ENCODE peak calls at places on chromosomes 2 and 18, in ten cellular contexts. R is GM23338, Z is cardiac muscle cell, D is WTC11, N is PC-3, X is thoracic aorta, M is hepatocyte, G is choroid plexus epithelial cell, F is tibial nerve, V is neural progenitor cell. W is an unnamed sample.
A peak's percentile ranks its signal among the peaks of the same experiment; 100 is the strongest.

GRCh38 chr2:85413592-85414421 is 3.6 kb upstream of the CAPG start:
- DNase-seq in R (peak; percentile 83), Z (peak; percentile 54), D (peak; percentile 58), N (no peak), X (no peak), M (peak; percentile 90), G (peak; percentile 61), F (no peak), V (peak; percentile 69), W (no peak)

GRCh38 chr18:3171631-3172030 is 48.1 kb downstream of the MYOM1 start:
- DNase-seq in R (no peak), Z (peak; percentile 49), D (no peak), N (no peak), X (no peak), M (no peak), G (no peak), F (no peak), V (no peak), W (no peak)

GRCh38 chr2:102736174-102736606 is 25.6 kb upstream of the TMEM182 start:
- DNase-seq in R (no peak), Z (peak; percentile 30), D (peak; percentile 13), N (peak; percentile 29), X (no peak), M (peak; percentile 53), G (peak; percentile 31), F (no peak), V (peak; percentile 34), W (no peak)

GRCh38 chr2:239339726-239340654 is 60.8 kb downstream of the HDAC4 start:
- DNase-seq in R (no peak), Z (no peak), D (no peak), N (no peak), X (no peak), M (no peak), G (no peak), F (no peak), V (no peak), W (no peak)

GRCh38 chr2:20585351-20585709 is 65.6 kb downstream of the HS1BP3 start:
- DNase-seq in R (no peak), Z (no peak), D (no peak), N (no peak), X (no peak), M (no peak), G (peak; percentile 21), F (no peak), V (no peak), W (no peak)

GRCh38 chr2:106018141-106018540 is 176.0 kb downstream of the UXS1 start:
- DNase-seq in R (no peak), Z (no peak), D (no peak), N (no peak), X (no peak), M (no peak), G (no peak), F (no peak), V (no peak), W (no peak)

GRCh38 chr2:99879481-99879880 is 262.9 kb downstream of the AFF3 start:
- DNase-seq in R (no peak), Z (peak; percentile 11), D (no peak), N (peak; percentile 38), X (no peak), M (no peak), G (peak; percentile 35), F (no peak), V (no peak), W (no peak)

GRCh38 chr2:169131587-169132512 is 62.5 kb downstream of the DHRS9 start:
- DNase-seq in R (peak; percentile 51), Z (peak; percentile 78), D (no peak), N (peak; percentile 81), X (no peak), M (peak; percentile 20), G (peak; percentile 72), F (no peak), V (peak; percentile 12), W (no peak)

GRCh38 chr2:25063876-25064660 is 22.2 kb downstream of the EFR3B start:
- DNase-seq in R (no peak), Z (no peak), D (no peak), N (peak; percentile 29), X (no peak), M (no peak), G (no peak), F (no peak), V (no peak), W (no peak)

GRCh38 chr2:75476778-75477177 is 84.0 kb downstream of the EVA1A start:
- DNase-seq in R (no peak), Z (peak; percentile 32), D (no peak), N (no peak), X (no peak), M (peak; percentile 12), G (peak; percentile 66), F (no peak), V (peak; percentile 31), W (no peak)

GRCh38 chr2:203383038-203383437 is 54.8 kb downstream of the ABI2 start:
- DNase-seq in R (no peak), Z (no peak), D (no peak), N (peak; percentile 76), X (no peak), M (no peak), G (no peak), F (no peak), V (no peak), W (no peak)

GRCh38 chr2:30216157-30216556 is 15.2 kb upstream of the LBH start:
- DNase-seq in R (no peak), Z (peak; percentile 77), D (no peak), N (no peak), X (no peak), M (no peak), G (no peak), F (no peak), V (no peak), W (no peak)

GRCh38 chr2:83665894-83666293 is 793.2 kb downstream of the SUCLG1 start:
- DNase-seq in R (no peak), Z (peak; percentile 65), D (no peak), N (peak; percentile 79), X (no peak), M (no peak), G (peak; percentile 3), F (no peak), V (no peak), W (no peak)

GRCh38 chr2:98444436-98445166 is at the start of gene INPP4A:
- DNase-seq in R (peak; percentile 87), Z (peak; percentile 74), D (peak; percentile 83), N (peak; percentile 80), X (no peak), M (peak; percentile 89), G (peak; percentile 56), F (peak; percentile 33), V (peak; percentile 94), W (no peak)

GRCh38 chr18:76844742-76845477 is 22.6 kb downstream of the ZNF236 start:
- DNase-seq in R (no peak), Z (no peak), D (no peak), N (peak; percentile 76), X (no peak), M (no peak), G (no peak), F (no peak), V (no peak), W (no peak)

GRCh38 chr2:200376422-200377142 is 70.1 kb downstream of the SPATS2L start:
- DNase-seq in R (no peak), Z (no peak), D (no peak), N (peak; percentile 42), X (no peak), M (peak; percentile 56), G (no peak), F (no peak), V (no peak), W (no peak)

GRCh38 chr2:200379481-200380120 is 73.1 kb downstream of the SPATS2L start:
- DNase-seq in R (no peak), Z (no peak), D (peak; percentile 32), N (no peak), X (no peak), M (no peak), G (no peak), F (no peak), V (peak; percentile 69), W (no peak)

GRCh38 chr2:200378652-200379290 is 72.3 kb downstream of the SPATS2L start:
- DNase-seq in R (no peak), Z (peak; percentile 63), D (no peak), N (no peak), X (no peak), M (no peak), G (no peak), F (no peak), V (peak; percentile 33), W (no peak)

GRCh38 chr2:200377143-200377773 is 70.8 kb downstream of the SPATS2L start:
- DNase-seq in R (no peak), Z (no peak), D (no peak), N (no peak), X (no peak), M (no peak), G (no peak), F (no peak), V (no peak), W (no peak)

DNA sequence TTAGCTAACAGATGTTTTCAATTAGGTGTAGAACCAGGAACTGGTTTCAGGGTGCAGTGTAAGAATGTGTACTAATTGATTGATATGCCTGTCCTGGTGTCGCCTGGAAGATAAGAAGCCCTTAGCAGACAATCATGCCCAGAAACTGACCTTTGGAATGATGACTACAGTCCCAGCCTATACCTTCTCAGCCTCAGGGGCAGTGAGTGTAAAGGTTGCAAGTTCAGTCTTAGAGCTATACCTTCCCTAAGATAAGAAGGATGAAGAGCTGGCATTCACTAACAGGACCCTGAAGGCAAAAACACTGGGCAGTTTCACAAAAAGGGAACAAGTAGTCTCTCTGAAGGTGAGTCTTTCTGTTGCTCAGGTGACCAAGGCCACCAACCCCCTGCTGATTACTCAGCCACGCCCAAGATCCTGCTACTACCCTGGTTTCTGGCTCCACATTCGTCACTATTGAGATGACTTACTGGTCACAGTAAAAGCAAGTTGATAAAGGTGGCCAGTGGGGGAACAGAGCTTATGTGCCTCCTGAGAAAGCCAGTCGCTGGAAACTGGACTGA is 71.4 kb downstream of the SPATS2L start:
- DNase-seq in R (no peak), Z (no peak), D (no peak), N (peak; percentile 21), X (no peak), M (peak; percentile 77), G (no peak), F (no peak), V (no peak), W (no peak)
- TF ChIP-seq CTCF in R (no peak), Z (no peak), D (no peak), N (no peak), X (no peak), M (no peak), G (no peak), F (no peak), V (no peak), W (no peak)

GRCh38 chr2:42386684-42387083 is 25.7 kb upstream of the COX7A2L start:
- DNase-seq in R (peak; percentile 42), Z (peak; percentile 4), D (no peak), N (peak; percentile 30), X (no peak), M (no peak), G (peak; percentile 25), F (no peak), V (no peak), W (no peak)
- TF ChIP-seq CTCF in R (peak; percentile 46), Z (peak; percentile 37), D (no peak), N (peak; percentile 65), X (no peak), M (peak; percentile 6), G (peak; percentile 49), F (no peak), V (peak; percentile 54), W (no peak)

GRCh38 chr2:144359684-144360083 is 160.2 kb downstream of the ZEB2 start:
- DNase-seq in R (no peak), Z (no peak), D (no peak), N (no peak), X (no peak), M (no peak), G (no peak), F (no peak), V (no peak), W (no peak)
- TF ChIP-seq CTCF in R (no peak), Z (no peak), D (no peak), N (no peak), X (no peak), M (no peak), G (no peak), F (no peak), V (no peak), W (no peak)

GRCh38 chr2:134499307-134499706 is 219.5 kb downstream of the TMEM163 start:
- DNase-seq in R (no peak), Z (no peak), D (no peak), N (no peak), X (no peak), M (no peak), G (no peak), F (no peak), V (no peak), W (no peak)
- TF ChIP-seq CTCF in R (no peak), Z (no peak), D (no peak), N (no peak), X (no peak), M (no peak), G (no peak), F (no peak), V (no peak), W (no peak)